ENCODE peak calls at places on chromosomes 2 and 18, in nine cellular contexts. D is stimulated activated CD8-positive, alpha-beta memory T cell treated with anti-CD3 and anti-CD28 coated beads, Interleukin-15, amount 100 ng/mL, for 24 hours; P is NCI-H510A; C is trophoblast cell; J is SJSA1; K is fibroblast of mammary gland; W is fibroblast of villous mesenchyme; N is head of caudate nucleus; X is NCI-H1105. B is an unnamed sample.
A peak's percentile ranks its signal among the peaks of the same experiment; 100 is the strongest.

GRCh38 chr18:34661464-34662087 is 48.5 kb upstream of the DTNA start:
- DNase-seq in D (no peak), P (peak; percentile 14), C (peak; percentile 13), J (no peak), K (peak; percentile 67), W (peak; percentile 58), N (no peak), X (peak; percentile 44), B (no peak)

GRCh38 chr2:10564876-10565425 is 116.8 kb upstream of the ODC1 start:
- DNase-seq in D (no peak), P (no peak), C (no peak), J (no peak), K (no peak), W (no peak), N (no peak), X (no peak), B (no peak)

GRCh38 chr2:66607152-66607551 is 172.2 kb downstream of the MEIS1 start:
- DNase-seq in D (no peak), P (no peak), C (no peak), J (no peak), K (no peak), W (no peak), N (no peak), X (no peak), B (no peak)

GRCh38 chr18:75269696-75270095 is 59.1 kb downstream of the TSHZ1 start:
- DNase-seq in D (no peak), P (no peak), C (no peak), J (no peak), K (no peak), W (no peak), N (no peak), X (no peak), B (no peak)

GRCh38 chr2:189440644-189440946 is 679 bp upstream of the WDR75 start:
- DNase-seq in D (no peak), P (no peak), C (no peak), J (no peak), K (no peak), W (no peak), N (no peak), X (no peak), B (no peak)

GRCh38 chr2:161257123-161257952 is 50.9 kb upstream of the PSMD14 start:
- DNase-seq in D (no peak), P (no peak), C (no peak), J (no peak), K (no peak), W (no peak), N (no peak), X (no peak), B (no peak)

GRCh38 chr18:10805587-10806088 is 279.8 kb downstream of the NAPG start:
- DNase-seq in D (no peak), P (no peak), C (no peak), J (no peak), K (no peak), W (no peak), N (no peak), X (no peak), B (no peak)

GRCh38 chr2:212538156-212539144 is at the start of gene ERBB4:
- DNase-seq in D (no peak), P (no peak), C (no peak), J (no peak), K (no peak), W (no peak), N (peak; percentile 42), X (no peak), B (peak; percentile 40)

GRCh38 chr18:74623047-74623816 is 25.6 kb downstream of the ZNF407 start:
- DNase-seq in D (no peak), P (no peak), C (no peak), J (no peak), K (peak; percentile 23), W (no peak), N (peak; percentile 66), X (no peak), B (no peak)

GRCh38 chr2:120429586-120430500 is 83.9 kb downstream of the INHBB start:
- DNase-seq in D (no peak), P (no peak), C (no peak), J (no peak), K (no peak), W (no peak), N (peak; percentile 7), X (no peak), B (no peak)

GRCh38 chr2:47519147-47519537 is 116.2 kb downstream of the MSH2 start:
- DNase-seq in D (no peak), P (no peak), C (no peak), J (no peak), K (no peak), W (no peak), N (peak; percentile 81), X (no peak), B (no peak)

GRCh38 chr2:100820346-100821254 is 661 bp downstream of the NPAS2 start:
- DNase-seq in D (no peak), P (no peak), C (no peak), J (no peak), K (no peak), W (no peak), N (no peak), X (no peak), B (no peak)

GRCh38 chr18:23857756-23858155 is 156.8 kb upstream of the TTC39C start:
- DNase-seq in D (no peak), P (peak; percentile 50), C (peak; percentile 89), J (no peak), K (no peak), W (no peak), N (no peak), X (no peak), B (no peak)

GRCh38 chr2:112714836-112715631 is 5.8 kb upstream of the NT5DC4 start:
- DNase-seq in D (no peak), P (no peak), C (peak; percentile 66), J (peak; percentile 48), K (peak; percentile 72), W (peak; percentile 51), N (no peak), X (no peak), B (no peak)

GRCh38 chr2:152497481-152498052 is 162.6 kb downstream of the FMNL2 start:
- DNase-seq in D (no peak), P (no peak), C (peak; percentile 95), J (no peak), K (peak; percentile 48), W (peak; percentile 94), N (no peak), X (no peak), B (peak; percentile 34)

GRCh38 chr2:190283783-190284182 is 35.8 kb downstream of the HIBCH start:
- DNase-seq in D (no peak), P (no peak), C (no peak), J (no peak), K (peak; percentile 70), W (peak; percentile 4), N (no peak), X (no peak), B (no peak)

GRCh38 chr2:233445152-233445830 is 91.0 kb downstream of the DGKD start:
- DNase-seq in D (no peak), P (no peak), C (no peak), J (no peak), K (no peak), W (no peak), N (no peak), X (no peak), B (no peak)

GRCh38 chr18:55869965-55870585 is 282.1 kb upstream of the TCF4 start:
- DNase-seq in D (no peak), P (no peak), C (no peak), J (no peak), K (peak; percentile 83), W (peak; percentile 60), N (no peak), X (no peak), B (peak; percentile 40)

GRCh38 chr2:128326296-128326790 is 7.7 kb upstream of the HS6ST1 start:
- DNase-seq in D (no peak), P (no peak), C (peak; percentile 63), J (no peak), K (no peak), W (no peak), N (no peak), X (no peak), B (no peak)

GRCh38 chr2:225994748-225995405 is 595.4 kb downstream of the NYAP2 start:
- DNase-seq in D (no peak), P (no peak), C (no peak), J (no peak), K (peak; percentile 50), W (peak; percentile 26), N (no peak), X (no peak), B (no peak)

GRCh38 chr2:3422161-3422767 is 42.8 kb downstream of the TRAPPC12 start:
- DNase-seq in D (no peak), P (no peak), C (no peak), J (no peak), K (no peak), W (no peak), N (no peak), X (no peak), B (no peak)

GRCh38 chr2:86703704-86704370 is 16.3 kb upstream of the RMND5A start:
- DNase-seq in D (no peak), P (no peak), C (peak; percentile 87), J (peak; percentile 50), K (peak; percentile 34), W (peak; percentile 37), N (peak; percentile 51), X (no peak), B (peak; percentile 54)

GRCh38 chr18:30903566-30903965 is 139.0 kb downstream of the DSC3 start:
- DNase-seq in D (no peak), P (no peak), C (peak; percentile 67), J (no peak), K (peak; percentile 46), W (no peak), N (no peak), X (no peak), B (no peak)

GRCh38 chr2:211349031-211349430 is 792.6 kb downstream of the CPS1 start:
- DNase-seq in D (no peak), P (no peak), C (no peak), J (no peak), K (no peak), W (no peak), N (no peak), X (no peak), B (no peak)

GRCh38 chr2:135745545-135745944 is 3.9 kb downstream of the UBXN4 start:
- DNase-seq in D (no peak), P (no peak), C (no peak), J (no peak), K (peak; percentile 76), W (peak; percentile 57), N (no peak), X (no peak), B (no peak)

GRCh38 chr18:23943903-23944624 is 70.5 kb upstream of the TTC39C start:
- DNase-seq in D (no peak), P (no peak), C (peak; percentile 38), J (no peak), K (peak; percentile 34), W (peak; percentile 70), N (no peak), X (no peak), B (no peak)

GRCh38 chr2:96175951-96176350 is 30.7 kb upstream of the DUSP2 start:
- DNase-seq in D (no peak), P (no peak), C (peak; percentile 56), J (no peak), K (peak; percentile 55), W (peak; percentile 23), N (no peak), X (no peak), B (no peak)

GRCh38 chr2:60512063-60512622 is 41.3 kb downstream of the BCL11A start:
- DNase-seq in D (no peak), P (no peak), C (no peak), J (no peak), K (no peak), W (no peak), N (no peak), X (no peak), B (no peak)

GRCh38 chr18:35777042-35777441 is 195.4 kb upstream of the RMP24 start:
- DNase-seq in D (no peak), P (peak; percentile 5), C (no peak), J (no peak), K (no peak), W (no peak), N (no peak), X (no peak), B (no peak)

GRCh38 chr2:43569921-43570320 is 25.9 kb downstream of the THADA start:
- DNase-seq in D (no peak), P (no peak), C (no peak), J (no peak), K (no peak), W (no peak), N (no peak), X (no peak), B (no peak)

GRCh38 chr2:100237770-100238169 is 84.5 kb downstream of the LONRF2 start:
- DNase-seq in D (no peak), P (no peak), C (no peak), J (no peak), K (no peak), W (no peak), N (no peak), X (no peak), B (no peak)

B was measured in heart left ventricle.